ENCODE peak calls at places on chromosomes 2 and 18, in four cellular contexts. Q, H, F and K are unnamed samples.
A peak's percentile ranks its signal among the peaks of the same experiment; 100 is the strongest.

GRCh38 chr2:156452971-156453370 is 16.8 kb downstream of the GPD2 start:
- DNase-seq in Q (no peak), H (peak; percentile 58), F (no peak), K (no peak)

GRCh38 chr2:200749631-200750322 is 61.9 kb upstream of the BZW1 start:
- DNase-seq in Q (no peak), H (peak; percentile 50), F (no peak), K (no peak)

GRCh38 chr2:146004470-146004869 is 1484.6 kb upstream of the ZEB2 start:
- DNase-seq in Q (no peak), H (peak; percentile 36), F (no peak), K (no peak)

GRCh38 chr2:95300391-95300938 is 3.3 kb downstream of the KCNIP3 start:
- DNase-seq in Q (no peak), H (no peak), F (peak; percentile 31), K (peak; percentile 57)

GRCh38 chr2:111216811-111217652 is 96.3 kb downstream of the BCL2L11 start:
- DNase-seq in Q (no peak), H (no peak), F (no peak), K (no peak)

GRCh38 chr18:8501044-8501443 is 108.2 kb upstream of the RAB12 start:
- DNase-seq in Q (no peak), H (no peak), F (no peak), K (no peak)

GRCh38 chr18:64083906-64084305 is 65.0 kb downstream of the LINC00305 start:
- DNase-seq in Q (no peak), H (no peak), F (no peak), K (no peak)

GRCh38 chr2:101464841-101465240 is 10.1 kb downstream of the RFX8 start:
- DNase-seq in Q (no peak), H (peak; percentile 56), F (no peak), K (no peak)

GRCh38 chr18:8801263-8801901 is 96.0 kb downstream of the MTCL1 start:
- DNase-seq in Q (no peak), H (peak; percentile 91), F (no peak), K (no peak)

GRCh38 chr2:185188656-185189055 is 549.9 kb upstream of the FSIP2 start:
- DNase-seq in Q (no peak), H (no peak), F (no peak), K (no peak)

GRCh38 chr18:2395427-2396161 is 175.7 kb downstream of the METTL4 start:
- DNase-seq in Q (no peak), H (no peak), F (no peak), K (no peak)

GRCh38 chr2:10658041-10658913 is 31.5 kb downstream of the NOL10 start:
- DNase-seq in Q (no peak), H (peak; percentile 65), F (no peak), K (no peak)

GRCh38 chr18:2826581-2826980 is 20.2 kb upstream of the EMILIN2 start:
- DNase-seq in Q (no peak), H (peak; percentile 88), F (no peak), K (no peak)

GRCh38 chr2:3037196-3038194 is 340.1 kb downstream of the EIPR1 start:
- DNase-seq in Q (no peak), H (no peak), F (no peak), K (no peak)

GRCh38 chr18:35029103-35029502 is 12.1 kb upstream of the MAPRE2 start:
- DNase-seq in Q (no peak), H (peak; percentile 51), F (no peak), K (no peak)

GRCh38 chr2:63590621-63591408 is 2.1 kb downstream of the MDH1 start:
- DNase-seq in Q (no peak), H (no peak), F (peak; percentile 29), K (no peak)

GRCh38 chr2:162072976-162073775 is 839 bp downstream of the DPP4 start:
- DNase-seq in Q (no peak), H (peak; percentile 62), F (peak; percentile 14), K (no peak)

GRCh38 chr2:141021611-141022010 is 1109.2 kb downstream of the LRP1B start:
- DNase-seq in Q (no peak), H (no peak), F (no peak), K (no peak)

GRCh38 chr2:26735096-26735495 is 29.0 kb upstream of the SLC35F6 start:
- DNase-seq in Q (no peak), H (peak; percentile 97), F (no peak), K (no peak)

GRCh38 chr2:75609334-75609689 is 37.3 kb upstream of the MRPL19 start:
- DNase-seq in Q (no peak), H (no peak), F (no peak), K (no peak)
- H3K4me3 ChIP-seq in Q (no peak overlapping the region), H (no peak overlapping the region), F (no peak overlapping the region), K (no peak overlapping the region)

GRCh38 chr2:39772086-39772811 is 6.8 kb downstream of the THUMPD2 start:
- DNase-seq in Q (no peak), H (peak; percentile 51), F (no peak), K (no peak)

GRCh38 chr2:39778233-39778632 is 825 bp downstream of the THUMPD2 start:
- DNase-seq in Q (no peak), H (no peak), F (no peak), K (no peak)

GRCh38 chr2:39772812-39773152 is 6.3 kb downstream of the THUMPD2 start:
- DNase-seq in Q (no peak), H (no peak), F (no peak), K (no peak)
- H3K4me3 ChIP-seq in Q (no peak overlapping the region), H (no peak overlapping the region), F (no peak overlapping the region), K (no peak overlapping the region)

DNA sequence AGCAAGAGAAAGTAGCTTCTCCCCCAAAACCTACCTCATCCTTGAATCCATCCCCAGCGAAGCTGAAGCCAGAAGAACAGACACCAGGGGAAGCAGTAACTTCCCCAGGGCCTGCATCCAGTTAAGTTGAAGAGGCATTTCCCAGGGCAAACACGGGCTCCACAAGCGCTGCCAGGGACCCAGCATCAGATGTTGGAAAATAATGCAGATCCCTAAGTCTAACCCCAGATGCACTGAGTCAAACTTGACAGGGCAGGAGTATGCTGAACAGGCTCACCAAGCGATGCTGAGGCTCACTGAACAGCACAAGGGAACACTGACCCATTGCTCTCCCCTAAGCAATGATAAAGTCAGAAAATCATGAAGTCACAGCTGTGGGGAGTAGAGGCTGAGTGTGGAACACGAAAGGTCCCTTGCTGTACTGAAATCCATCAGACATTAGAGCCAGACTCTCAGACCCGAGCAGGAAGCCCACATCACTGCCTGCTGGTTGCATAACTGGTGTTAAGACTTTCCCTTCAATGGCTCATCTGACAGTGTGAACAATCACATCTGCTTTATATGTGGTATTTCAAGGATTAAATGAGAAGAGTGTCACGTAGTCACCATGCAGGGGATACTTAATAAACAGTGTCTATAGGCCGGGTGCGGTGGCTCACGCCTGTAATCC is 36.3 kb downstream of the TNS1 start:
- DNase-seq in Q (no peak), H (peak; percentile 45), F (no peak), K (no peak)
- H3K4me3 ChIP-seq in Q (no peak overlapping the region), H (no peak overlapping the region), F (no peak overlapping the region), K (no peak overlapping the region)

DNA sequence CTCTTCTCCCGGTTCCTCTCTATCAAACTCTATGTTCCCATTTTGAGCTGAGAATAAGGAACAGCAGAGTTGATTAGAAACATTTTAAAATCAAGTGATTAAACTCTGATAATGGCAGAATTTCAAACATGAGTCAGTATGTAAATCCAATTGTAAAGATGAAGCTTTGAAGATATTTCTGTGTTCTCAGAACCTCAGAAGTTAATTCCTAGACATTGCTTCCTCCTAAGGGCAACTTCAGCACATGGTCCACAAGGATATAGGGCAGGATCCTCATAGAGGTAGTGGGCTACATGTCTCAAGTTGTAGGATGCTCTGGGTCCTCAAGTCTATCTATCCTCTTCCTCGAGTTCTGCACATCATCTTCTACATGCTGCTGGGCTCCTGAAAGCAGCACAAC is 46.3 kb downstream of the QPCT start:
- DNase-seq in Q (no peak), H (no peak), F (no peak), K (no peak)
- H3K4me3 ChIP-seq in Q (no peak overlapping the region), H (no peak overlapping the region), F (no peak overlapping the region), K (no peak overlapping the region)

GRCh38 chr2:240556553-240557100 is 1.2 kb downstream of the ANKMY1 start:
- DNase-seq in Q (peak; percentile 71), H (no peak), F (peak; percentile 37), K (peak; percentile 58)

GRCh38 chr2:240551809-240552208 is 6.0 kb downstream of the ANKMY1 start:
- DNase-seq in Q (no peak), H (no peak), F (no peak), K (no peak)

GRCh38 chr2:240554767-240555493 is 2.9 kb downstream of the ANKMY1 start:
- DNase-seq in Q (no peak), H (no peak), F (no peak), K (no peak)

GRCh38 chr2:240555541-240556250 is 2.1 kb downstream of the ANKMY1 start:
- DNase-seq in Q (peak; percentile 46), H (no peak), F (no peak), K (no peak)

GRCh38 chr2:240553956-240554480 is 3.8 kb downstream of the ANKMY1 start:
- DNase-seq in Q (no peak), H (no peak), F (no peak), K (no peak)
- H3K4me3 ChIP-seq in Q (no peak overlapping the region), H (no peak overlapping the region), F (no peak overlapping the region), K (no peak overlapping the region)

DNA sequence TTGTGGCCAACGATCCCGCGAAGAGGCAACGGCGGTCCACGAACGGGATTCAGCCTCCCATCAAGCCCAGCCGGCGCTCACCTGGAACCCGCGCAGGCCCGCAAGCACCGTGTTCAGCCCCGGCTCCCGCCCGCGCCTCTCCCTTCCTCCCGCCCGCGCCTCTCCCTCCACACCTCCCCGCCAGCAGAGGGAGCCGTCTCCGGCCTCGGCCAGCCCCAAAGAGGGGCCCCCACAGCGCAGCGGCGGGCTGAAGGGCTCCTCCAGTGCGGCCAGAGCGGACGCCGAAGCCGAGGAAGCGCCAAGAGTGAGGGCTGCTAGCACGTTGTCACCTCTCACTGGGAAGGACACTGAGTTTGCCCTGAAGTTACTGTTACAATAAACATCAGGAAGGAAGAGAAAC is 55.3 kb upstream of the LAPTM4A start:
- DNase-seq in Q (peak; percentile 83), H (no peak), F (peak; percentile 56), K (no peak)
- H3K4me3 ChIP-seq in Q (peak overlapping the region; percentile 22), H (no peak overlapping the region), F (no peak overlapping the region), K (no peak overlapping the region)

GRCh38 chr2:218332288-218332687 is 24.4 kb upstream of the CATIP start:
- DNase-seq in Q (no peak), H (no peak), F (no peak), K (no peak)
- H3K4me3 ChIP-seq in Q (no peak overlapping the region), H (no peak overlapping the region), F (no peak overlapping the region), K (no peak overlapping the region)